ENCODE peak calls at places on chromosomes 5 and 9, in four cellular contexts. U is A549; P is naive thymus-derived CD4-positive, alpha-beta T cell; V is stimulated activated CD4-positive, alpha-beta T cell treated with anti-CD3 and anti-CD28 coated beads, Interleukin-4, amount 100 ng/mL, for 24 hours. T is an unnamed sample.

GRCh38 chr9:15157371-15157770 is 149.6 kb downstream of the TTC39B start:
- DNase-seq in P (no peak), V (no peak), U (no peak), T (no peak)

GRCh38 chr9:89999176-89999533 is 394.3 kb downstream of the GADD45G start:
- DNase-seq in U (no peak), P (no peak), V (no peak), T (no peak)

GRCh38 chr9:97983524-97984187 is 515 bp downstream of the ANP32B start:
- DNase-seq in P (peak; percentile 61), V (peak; percentile 66), U (peak; percentile 46), T (no peak)

GRCh38 chr5:149128023-149128875 is 13.0 kb upstream of the ABLIM3 start:
- DNase-seq in U (peak; percentile 76), P (no peak), V (no peak), T (no peak)

GRCh38 chr5:124878583-124879345 is 132.3 kb upstream of the ZNF608 start:
- DNase-seq in U (no peak), V (no peak), P (no peak), T (no peak)

GRCh38 chr5:92962752-92963151 is 618.3 kb downstream of the NR2F1-AS1 start:
- DNase-seq in P (no peak), U (no peak), V (no peak), T (no peak)

GRCh38 chr9:130780865-130781504 is 54.1 kb upstream of the ABL1 start:
- DNase-seq in V (no peak), U (peak; percentile 62), P (no peak), T (no peak)

GRCh38 chr9:120366646-120367019 is 213.3 kb downstream of the CDK5RAP2 start:
- DNase-seq in V (no peak), U (peak; percentile 89), P (no peak), T (no peak)

GRCh38 chr5:42005561-42006153 is 80.6 kb downstream of the FBXO4 start:
- DNase-seq in P (no peak), U (peak; percentile 8), V (no peak), T (no peak)

GRCh38 chr5:130520211-130520610 is 615.9 kb downstream of the CHSY3 start:
- DNase-seq in U (no peak), V (no peak), P (no peak), T (no peak)

GRCh38 chr5:119387900-119388618 is 32.2 kb downstream of the TNFAIP8 start:
- DNase-seq in U (no peak), V (no peak), P (no peak), T (no peak)

GRCh38 chr9:127390563-127390962 is 6.4 kb upstream of the SLC2A8 start:
- DNase-seq in V (no peak), P (no peak), U (no peak), T (no peak)

GRCh38 chr9:92590386-92590785 is 54.6 kb upstream of the ECM2 start:
- DNase-seq in V (no peak), U (no peak), P (no peak), T (no peak)

GRCh38 chr5:98840946-98841345 is 67.5 kb downstream of the RGMB start:
- DNase-seq in P (no peak), U (no peak), V (no peak), T (no peak)

GRCh38 chr5:32299059-32299677 is 13.6 kb downstream of the MTMR12 start:
- DNase-seq in U (no peak), P (no peak), V (no peak), T (no peak)

GRCh38 chr9:6941527-6941926 is 183.8 kb downstream of the KDM4C start:
- DNase-seq in U (no peak), V (no peak), P (no peak), T (no peak)

GRCh38 chr5:59917121-59917520 is 23.6 kb upstream of the PDE4D start:
- DNase-seq in V (no peak), U (no peak), P (no peak), T (no peak)

GRCh38 chr9:78938821-78939220 is 632.9 kb upstream of the TLE4 start:
- DNase-seq in V (no peak), U (no peak), P (no peak), T (no peak)

GRCh38 chr5:95327211-95327610 is 42.3 kb upstream of the MCTP1 start:
- DNase-seq in V (no peak), U (no peak), P (no peak), T (no peak)

GRCh38 chr5:124337996-124338395 is 408.4 kb downstream of the ZNF608 start:
- DNase-seq in V (no peak), P (no peak), U (no peak), T (no peak)

GRCh38 chr9:17422994-17423680 is 155.7 kb upstream of the SH3GL2 start:
- DNase-seq in P (no peak), V (no peak), U (no peak), T (no peak)

GRCh38 chr5:10507575-10508024 is 56.3 kb upstream of the ANKRD33B start:
- DNase-seq in V (no peak), U (peak; percentile 79), P (no peak), T (no peak)